ENCODE peak calls at places on chromosomes 5 and 9, in ten cellular contexts. S is mammary epithelial cell, N is aorta, V is adipocyte, K is AG04449, D is uterus, U is NT2/D1, B is left ventricle myocardium inferior, A is neuronal stem cell, O is fibroblast of pulmonary artery. P is an unnamed sample.

GRCh38 chr9:89986190-89986589 is 381.4 kb downstream of the GADD45G start:
- DNase-seq in S (no peak), N (no peak), V (no peak), K (no peak), D (no peak), U (no peak), B (no peak), A (no peak), O (no peak), P (no peak)

GRCh38 chr5:130773813-130774212 is 391.2 kb downstream of the HINT1 start:
- DNase-seq in S (peak; percentile 81), N (no peak), V (no peak), K (no peak), D (no peak), U (no peak), B (no peak), A (no peak), O (no peak), P (no peak)

GRCh38 chr9:92378825-92379535 is 25.4 kb downstream of the OGN start:
- DNase-seq in S (no peak), N (no peak), V (no peak), K (no peak), D (no peak), U (peak; percentile 15), B (no peak), A (no peak), O (no peak), P (no peak)

GRCh38 chr9:68631811-68632210 is 73.2 kb upstream of the PIP5K1B start:
- DNase-seq in S (no peak), N (no peak), V (no peak), K (no peak), D (no peak), U (no peak), B (no peak), A (no peak), O (no peak), P (no peak)

GRCh38 chr9:26955222-26955903 is 849 bp upstream of the IFT74 start:
- DNase-seq in S (no peak), N (no peak), V (peak; percentile 16), K (no peak), D (no peak), U (no peak), B (no peak), A (no peak), O (no peak), P (no peak)

GRCh38 chr9:6829027-6829426 is 71.3 kb downstream of the KDM4C start:
- DNase-seq in S (peak; percentile 40), N (no peak), V (no peak), K (no peak), D (no peak), U (no peak), B (no peak), A (no peak), O (peak; percentile 13), P (no peak)

GRCh38 chr5:151811593-151812321 is 40.0 kb downstream of the G3BP1 start:
- DNase-seq in S (peak; percentile 16), N (no peak), V (no peak), K (no peak), D (peak; percentile 36), U (no peak), B (no peak), A (no peak), O (peak; percentile 75), P (no peak)

GRCh38 chr9:2013688-2014087 is 1.5 kb upstream of the SMARCA2 start:
- DNase-seq in S (peak; percentile 35), N (no peak), V (peak; percentile 72), K (no peak), D (no peak), U (no peak), B (no peak), A (no peak), O (peak; percentile 44), P (no peak)

GRCh38 chr5:138775034-138775433 is 21.8 kb downstream of the CTNNA1 start:
- DNase-seq in S (no peak), N (no peak), V (no peak), K (no peak), D (no peak), U (no peak), B (no peak), A (no peak), O (no peak), P (no peak)

GRCh38 chr9:3285365-3286161 is 240.2 kb downstream of the RFX3 start:
- DNase-seq in S (peak; percentile 3), N (no peak), V (peak; percentile 23), K (peak; percentile 42), D (no peak), U (no peak), B (no peak), A (no peak), O (peak; percentile 47), P (no peak)

GRCh38 chr9:130187523-130187846 is 15.3 kb downstream of the NCS1 start:
- DNase-seq in S (no peak), N (no peak), V (no peak), K (no peak), D (no peak), U (no peak), B (no peak), A (no peak), O (no peak), P (no peak)
- H3K4me3 ChIP-seq in S (peak overlapping the region; percentile 50), N (no peak overlapping the region), V (peak overlapping the region; percentile 53), K (no peak overlapping the region), D (peak overlapping the region; percentile 37), U (no peak overlapping the region), B (peak overlapping the region; percentile 21), A (no peak overlapping the region), O (no peak overlapping the region), P (no peak overlapping the region)

DNA sequence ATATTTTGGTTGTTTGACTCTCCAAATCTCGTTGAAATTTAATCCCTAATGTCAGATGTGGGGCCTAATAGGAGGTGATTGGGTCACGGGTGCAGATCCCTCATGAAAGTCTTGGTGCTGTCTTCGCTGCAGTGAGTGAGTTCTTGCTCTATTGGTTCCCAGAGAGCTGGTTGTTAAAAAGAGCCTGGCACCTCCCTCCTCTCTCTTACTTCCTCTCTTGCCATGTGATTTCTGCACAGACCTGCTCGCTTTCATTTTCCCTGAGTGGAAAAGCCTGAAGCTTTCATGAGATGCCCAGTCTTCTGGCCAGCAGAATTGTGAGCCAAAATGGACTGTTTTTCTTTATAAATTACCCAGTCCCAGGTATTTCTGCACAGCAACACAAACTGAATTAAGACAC is 221.6 kb downstream of the MAT2B start:
- DNase-seq in S (no peak), N (no peak), V (no peak), K (no peak), D (no peak), U (no peak), B (no peak), A (no peak), O (no peak), P (no peak)
- H3K4me3 ChIP-seq in S (no peak overlapping the region), N (no peak overlapping the region), V (no peak overlapping the region), K (no peak overlapping the region), D (no peak overlapping the region), U (no peak overlapping the region), B (no peak overlapping the region), A (no peak overlapping the region), O (no peak overlapping the region), P (no peak overlapping the region)

GRCh38 chr9:121974421-121974820 is 118.7 kb downstream of the TTLL11 start:
- DNase-seq in S (peak; percentile 59), N (no peak), V (no peak), K (no peak), D (no peak), U (no peak), B (no peak), A (no peak), O (no peak), P (no peak)

GRCh38 chr9:121972501-121972981 is 120.6 kb downstream of the TTLL11 start:
- DNase-seq in S (peak; percentile 95), N (peak; percentile 64), V (peak; percentile 39), K (peak; percentile 12), D (no peak), U (no peak), B (no peak), A (no peak), O (peak; percentile 51), P (peak; percentile 83)

GRCh38 chr9:121976751-121977150 is 116.4 kb downstream of the TTLL11 start:
- DNase-seq in S (peak; percentile 70), N (no peak), V (no peak), K (no peak), D (no peak), U (no peak), B (no peak), A (no peak), O (peak; percentile 50), P (no peak)

GRCh38 chr9:121979736-121980135 is 113.4 kb downstream of the TTLL11 start:
- DNase-seq in S (no peak), N (no peak), V (no peak), K (no peak), D (no peak), U (no peak), B (no peak), A (no peak), O (no peak), P (no peak)

GRCh38 chr9:121975801-121976277 is 117.3 kb downstream of the TTLL11 start:
- DNase-seq in S (peak; percentile 68), N (no peak), V (no peak), K (no peak), D (no peak), U (no peak), B (no peak), A (no peak), O (no peak), P (peak; percentile 68)
- H3K4me3 ChIP-seq in S (no peak overlapping the region), N (no peak overlapping the region), V (no peak overlapping the region), K (no peak overlapping the region), D (no peak overlapping the region), U (no peak overlapping the region), B (no peak overlapping the region), A (no peak overlapping the region), O (no peak overlapping the region), P (no peak overlapping the region)

GRCh38 chr9:129038109-129038852 is 1.9 kb downstream of the MIGA2 start:
- DNase-seq in S (no peak), N (no peak), V (no peak), K (no peak), D (no peak), U (no peak), B (peak; percentile 73), A (no peak), O (peak; percentile 26), P (peak; percentile 60)

GRCh38 chr9:129036923-129037766 is 719 bp downstream of the MIGA2 start:
- DNase-seq in S (no peak), N (no peak), V (peak; percentile 32), K (no peak), D (no peak), U (no peak), B (no peak), A (no peak), O (no peak), P (no peak)

GRCh38 chr9:129036241-129036922 is at the start of gene MIGA2:
- DNase-seq in S (peak; percentile 99), N (peak; percentile 98), V (peak; percentile 99), K (peak; percentile 92), D (peak; percentile 99), U (peak; percentile 99), B (peak; percentile 97), A (peak; percentile 98), O (peak; percentile 99), P (peak; percentile 97)

GRCh38 chr9:129040113-129040643 is 3.8 kb downstream of the MIGA2 start:
- DNase-seq in S (no peak), N (no peak), V (no peak), K (no peak), D (no peak), U (no peak), B (no peak), A (no peak), O (no peak), P (no peak)

DNA sequence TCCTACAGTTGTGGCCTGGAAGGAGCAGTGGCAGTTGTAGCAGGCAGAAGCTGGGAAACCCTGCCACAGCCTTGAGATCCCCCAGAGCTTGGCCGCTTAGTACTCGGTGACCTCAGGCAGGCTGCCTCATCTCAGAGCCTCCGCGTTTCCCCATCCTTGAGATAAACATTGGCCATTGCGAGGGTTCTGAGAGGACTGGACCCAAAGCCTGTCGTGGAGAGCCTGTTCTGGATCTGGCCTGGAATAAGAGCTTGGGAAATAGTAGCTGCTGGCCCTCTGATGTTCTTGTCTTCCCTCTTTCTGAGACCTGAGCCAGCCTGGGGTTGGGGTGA is 1.3 kb downstream of the MIGA2 start:
- DNase-seq in S (no peak), N (no peak), V (no peak), K (no peak), D (no peak), U (no peak), B (no peak), A (no peak), O (no peak), P (no peak)
- H3K4me3 ChIP-seq in S (peak overlapping the region; percentile 100), N (no peak overlapping the region), V (peak overlapping the region; percentile 97), K (peak overlapping the region; percentile 97), D (peak overlapping the region; percentile 96), U (peak overlapping the region; percentile 99), B (peak overlapping the region; percentile 100), A (peak overlapping the region; percentile 98), O (peak overlapping the region; percentile 96), P (no peak overlapping the region)

P was measured in pancreas.